ENCODE peak calls at places on chromosome 1, in seven cellular contexts. U, I, Z, Y, H, A and M are unnamed samples. For H3K36me3, the result is how much of the 10 kb centered on the place peaks cover.

GRCh38 chr1:156123356-156124196 is 9.1 kb downstream of the LMNA start:
- DNase-seq in U (peak), I (peak), Z (peak), Y (peak), H (peak), A (peak), M (peak)

GRCh38 chr1:62436039-62436465 is 797 bp upstream of the USP1 start:
- DNase-seq in U (no peak), I (no peak), Z (peak), Y (peak), H (no peak), A (no peak), M (peak)

GRCh38 chr1:75992312-75992711 is 60.1 kb upstream of the ASB17 start:
- DNase-seq in U (no peak), I (no peak), Z (no peak), Y (no peak), H (no peak), A (no peak), M (no peak)

GRCh38 chr1:5975133-5975880 is 16.9 kb downstream of the NPHP4 start:
- DNase-seq in U (no peak), I (peak), Z (peak), Y (peak), H (no peak), A (peak), M (no peak)

GRCh38 chr1:111204211-111204883 is 3.9 kb upstream of the DENND2D start:
- DNase-seq in U (peak), I (peak), Z (peak), Y (peak), H (no peak), A (no peak), M (no peak)

GRCh38 chr1:221286399-221286798 is 407.2 kb downstream of the HLX start:
- DNase-seq in U (no peak), I (no peak), Z (no peak), Y (no peak), H (no peak), A (no peak), M (no peak)

GRCh38 chr1:182484531-182485257 is 34.7 kb downstream of the RGSL1 start:
- DNase-seq in U (no peak), I (no peak), Z (no peak), Y (no peak), H (no peak), A (peak), M (no peak)

GRCh38 chr1:145750444-145750843 is 31.1 kb downstream of the CD160 start:
- DNase-seq in U (no peak), I (no peak), Z (no peak), Y (no peak), H (no peak), A (no peak), M (no peak)

GRCh38 chr1:31633117-31633516 is 11.6 kb downstream of the PEF1 start:
- DNase-seq in U (no peak), I (peak), Z (no peak), Y (peak), H (no peak), A (peak), M (no peak)

GRCh38 chr1:41513388-41513745 is 28.9 kb upstream of the EDN2 start:
- DNase-seq in U (no peak), I (no peak), Z (no peak), Y (no peak), H (no peak), A (no peak), M (no peak)

DNA sequence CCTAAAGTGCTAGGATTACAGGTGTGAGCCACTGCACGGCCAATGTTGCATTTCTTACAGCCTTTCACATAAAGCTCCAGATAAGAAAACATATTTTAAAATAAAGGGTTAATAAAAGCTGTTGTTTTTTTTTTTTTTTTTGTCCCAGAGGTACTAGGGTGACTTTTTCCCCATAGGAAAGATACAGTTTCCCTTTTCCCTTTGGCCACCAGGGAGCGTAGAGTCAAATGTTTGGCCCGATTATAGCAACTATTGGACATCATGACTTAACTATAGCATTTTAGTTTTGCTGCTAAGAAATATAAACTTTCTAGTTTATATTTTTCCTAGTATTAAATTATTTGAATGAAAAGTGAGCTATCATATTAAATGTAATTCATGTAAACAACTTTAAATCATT is 31.4 kb downstream of the GRIK3 start:
- DNase-seq in U (no peak), I (no peak), Z (no peak), Y (no peak), H (no peak), A (no peak), M (no peak)
- H3K36me3 ChIP-seq in U (under half), I (under half), Z (under half), Y (under half), H (under half), A (under half), M (under half)

GRCh38 chr1:101485712-101486111 is 248.9 kb downstream of the S1PR1 start:
- DNase-seq in U (no peak), I (no peak), Z (no peak), Y (no peak), H (no peak), A (no peak), M (no peak)

GRCh38 chr1:101479945-101480344 is 243.1 kb downstream of the S1PR1 start:
- DNase-seq in U (no peak), I (no peak), Z (no peak), Y (no peak), H (no peak), A (no peak), M (no peak)

GRCh38 chr1:101484896-101485412 is 248.1 kb downstream of the S1PR1 start:
- DNase-seq in U (no peak), I (no peak), Z (no peak), Y (no peak), H (no peak), A (no peak), M (no peak)

GRCh38 chr1:101483982-101484381 is 247.2 kb downstream of the S1PR1 start:
- DNase-seq in U (no peak), I (no peak), Z (no peak), Y (no peak), H (no peak), A (no peak), M (no peak)

DNA sequence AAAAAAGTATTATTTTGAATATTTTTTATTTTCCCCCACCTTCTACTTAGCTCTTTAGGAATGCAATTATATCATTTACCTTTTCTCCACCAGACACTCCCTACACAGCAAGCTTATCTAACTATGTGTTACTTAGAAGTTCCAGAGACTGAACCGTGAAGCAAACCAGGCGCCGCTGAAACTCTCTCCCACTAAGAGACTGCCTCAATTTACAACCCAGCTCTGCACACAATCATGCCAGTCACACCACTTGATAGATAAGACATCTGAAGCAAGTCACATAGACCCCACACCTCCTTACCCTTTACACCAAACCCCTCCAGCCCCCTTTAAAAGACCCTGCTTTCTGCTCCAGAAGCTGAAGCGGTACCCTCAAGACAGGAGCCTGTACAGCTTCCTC is 245.5 kb downstream of the S1PR1 start:
- DNase-seq in U (no peak), I (no peak), Z (no peak), Y (no peak), H (no peak), A (no peak), M (no peak)
- H3K4me3 ChIP-seq in U (no peak), I (no peak), Z (no peak), Y (no peak), H (no peak), A (no peak), M (no peak)

GRCh38 chr1:204268101-204268500 is 54.3 kb upstream of the GOLT1A start:
- DNase-seq in U (no peak), I (no peak), Z (no peak), Y (no peak), H (no peak), A (no peak), M (no peak)
- H3K36me3 ChIP-seq in U (under half), I (under half), Z (under half), Y (under half), H (under half), A (under half), M (under half)

GRCh38 chr1:229109320-229109761 is 161.6 kb upstream of the RAB4A start:
- DNase-seq in U (no peak), I (peak), Z (no peak), Y (no peak), H (no peak), A (no peak), M (no peak)
- H3K4me3 ChIP-seq in U (no peak), I (no peak), Z (no peak), Y (no peak), H (no peak), A (no peak), M (no peak)

GRCh38 chr1:151401860-151402259 is 2.5 kb downstream of the PSMB4 start:
- DNase-seq in U (no peak), I (no peak), Z (no peak), Y (no peak), H (no peak), A (no peak), M (no peak)
- H3K36me3 ChIP-seq in U (under half), I (under half), Z (under half), Y (under half), H (under half), A (under half), M (half or more)

GRCh38 chr1:979744-980072 is 2.2 kb downstream of the PERM1 start:
- DNase-seq in U (no peak), I (no peak), Z (no peak), Y (no peak), H (no peak), A (no peak), M (no peak)

GRCh38 chr1:978835-979743 is 2.8 kb downstream of the PERM1 start:
- DNase-seq in U (no peak), I (no peak), Z (no peak), Y (no peak), H (no peak), A (no peak), M (no peak)

GRCh38 chr1:975896-976683 is 5.8 kb downstream of the PERM1 start:
- DNase-seq in U (no peak), I (no peak), Z (peak), Y (peak), H (no peak), A (peak), M (no peak)

GRCh38 chr1:980137-980571 is 1.7 kb downstream of the PERM1 start:
- DNase-seq in U (peak), I (no peak), Z (no peak), Y (no peak), H (no peak), A (no peak), M (no peak)

GRCh38 chr1:978069-978834 is 3.6 kb downstream of the PERM1 start:
- DNase-seq in U (peak), I (no peak), Z (no peak), Y (no peak), H (no peak), A (no peak), M (no peak)
- H3K4me3 ChIP-seq in U (peak), I (no peak), Z (no peak), Y (no peak), H (no peak), A (no peak), M (no peak)

DNA sequence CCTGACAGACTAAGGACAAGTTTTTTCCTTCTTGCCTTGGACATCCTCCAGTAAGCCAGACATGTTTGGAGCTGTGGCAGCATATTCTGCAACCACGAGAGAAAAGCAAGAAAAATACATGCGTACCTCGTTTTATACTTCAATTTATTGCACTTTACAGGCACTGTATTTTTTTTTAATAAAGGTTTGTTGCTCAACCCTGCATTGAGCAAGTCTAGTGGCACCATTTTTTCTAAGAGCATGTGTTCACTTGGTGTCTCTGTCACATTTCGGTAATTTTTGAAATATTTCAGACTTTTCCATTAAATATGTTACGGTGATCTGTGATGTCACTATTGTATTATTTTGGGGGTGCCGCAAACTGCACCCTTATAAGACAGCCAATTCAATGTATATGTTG is 2.1 kb upstream of the SSX2IP start:
- DNase-seq in U (no peak), I (no peak), Z (no peak), Y (no peak), H (no peak), A (no peak), M (no peak)
- H3K36me3 ChIP-seq in U (under half), I (under half), Z (under half), Y (under half), H (under half), A (under half), M (under half)